ENCODE peak calls at places on chromosomes 12 and 14, in seven cellular contexts. A is lower leg skin, N is uterus, X is vagina, B is heart left ventricle, E is A549, M is breast epithelium. H is an unnamed sample.
A peak's percentile ranks its signal among the peaks of the same experiment; 100 is the strongest.

GRCh38 chr14:64038857-64039542 is 186.2 kb downstream of the SYNE2 start:
- DNase-seq in A (no peak), N (no peak), X (no peak), B (no peak), E (no peak), M (no peak), H (no peak)

GRCh38 chr14:23569443-23570151 is 2.0 kb upstream of the AP1G2 start:
- DNase-seq in A (no peak), N (no peak), X (no peak), B (no peak), E (peak; percentile 52), M (peak; percentile 77), H (no peak)

GRCh38 chr14:93035917-93036651 is 79.6 kb downstream of the ITPK1 start:
- DNase-seq in A (no peak), N (peak; percentile 49), X (no peak), B (no peak), E (peak; percentile 61), M (no peak), H (peak; percentile 75)

GRCh38 chr12:13211859-13212664 is 15.5 kb downstream of the EMP1 start:
- DNase-seq in A (no peak), N (peak; percentile 59), X (no peak), B (no peak), E (peak; percentile 78), M (peak; percentile 49), H (no peak)

GRCh38 chr14:57049848-57050247 is 218.9 kb downstream of the EXOC5 start:
- DNase-seq in A (no peak), N (no peak), X (no peak), B (no peak), E (no peak), M (no peak), H (no peak)

GRCh38 chr14:68619805-68620574 is 172.9 kb downstream of the ZFP36L1 start:
- DNase-seq in A (no peak), N (no peak), X (peak; percentile 80), B (no peak), E (peak; percentile 42), M (peak; percentile 10), H (peak; percentile 33)

GRCh38 chr12:54956322-54956721 is 28.2 kb downstream of the TESPA1 start:
- DNase-seq in A (no peak), N (no peak), X (no peak), B (no peak), E (no peak), M (no peak), H (no peak)

GRCh38 chr12:71054551-71054950 is 103.2 kb downstream of the TSPAN8 start:
- DNase-seq in A (no peak), N (no peak), X (no peak), B (no peak), E (no peak), M (no peak), H (no peak)

GRCh38 chr14:68285421-68286179 is 466.0 kb downstream of the RAD51B start:
- DNase-seq in A (no peak), N (no peak), X (no peak), B (no peak), E (no peak), M (no peak), H (no peak)

GRCh38 chr14:33810308-33810707 is 140.6 kb downstream of the EGLN3 start:
- DNase-seq in A (no peak), N (no peak), X (no peak), B (no peak), E (no peak), M (no peak), H (no peak)

GRCh38 chr12:7188557-7189397 is 709 bp upstream of the PEX5 start:
- DNase-seq in A (peak; percentile 59), N (peak; percentile 59), X (peak; percentile 89), B (peak; percentile 76), E (peak; percentile 86), M (peak; percentile 57), H (peak; percentile 63)

GRCh38 chr14:34035177-34035933 is 84.5 kb upstream of the EGLN3 start:
- DNase-seq in A (no peak), N (no peak), X (no peak), B (peak; percentile 59), E (peak; percentile 45), M (no peak), H (peak; percentile 32)

GRCh38 chr12:25321772-25322171 is 71.0 kb upstream of the KRAS start:
- DNase-seq in A (no peak), N (no peak), X (no peak), B (no peak), E (no peak), M (no peak), H (no peak)

GRCh38 chr12:90396556-90396955 is 558.4 kb downstream of the CCER1 start:
- DNase-seq in A (no peak), N (no peak), X (no peak), B (no peak), E (no peak), M (no peak), H (no peak)

GRCh38 chr14:23660290-23661226 is 24.4 kb downstream of the DHRS2 start:
- DNase-seq in A (no peak), N (no peak), X (no peak), B (no peak), E (no peak), M (no peak), H (no peak)

GRCh38 chr14:45118594-45118993 is 15.7 kb downstream of the FKBP3 start:
- DNase-seq in A (no peak), N (no peak), X (no peak), B (no peak), E (no peak), M (no peak), H (no peak)

GRCh38 chr12:100868487-100868886 is 73.9 kb downstream of the ANO4 start:
- DNase-seq in A (no peak), N (no peak), X (no peak), B (no peak), E (no peak), M (no peak), H (peak; percentile 11)

GRCh38 chr12:104137902-104138746 is at the start of gene NFYB:
- DNase-seq in A (peak; percentile 96), N (peak; percentile 94), X (peak; percentile 93), B (peak; percentile 95), E (peak; percentile 98), M (peak; percentile 96), H (peak; percentile 98)
- TF ChIP-seq POLR2A in A (no peak), N (peak; percentile 83), X (no peak), B (peak; percentile 80), E (peak; percentile 87), M (no peak), H (peak; percentile 81)

DNA sequence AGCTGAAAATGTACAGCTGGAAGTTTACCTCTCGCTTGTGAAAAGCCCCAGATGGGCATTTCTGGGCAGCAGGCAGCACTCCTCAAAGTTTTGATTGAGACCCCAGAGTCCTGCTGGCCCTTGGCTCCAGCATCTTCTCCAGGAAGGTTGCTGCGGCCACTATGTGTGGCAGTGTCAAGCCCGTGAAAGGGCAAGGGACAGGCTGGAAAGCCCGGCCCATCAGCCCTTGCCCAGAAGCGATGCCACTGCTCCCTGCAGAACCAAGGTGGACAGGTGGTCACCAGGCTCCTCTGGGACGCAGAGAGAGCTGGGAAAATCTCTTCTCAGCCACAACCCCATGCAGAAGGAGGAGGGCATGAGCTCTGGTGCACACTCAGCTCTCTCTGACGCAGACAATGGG is 73.5 kb upstream of the BCL11B start:
- DNase-seq in A (no peak), N (no peak), X (no peak), B (no peak), E (no peak), M (no peak), H (no peak)
- TF ChIP-seq POLR2A in A (no peak), N (no peak), X (no peak), B (no peak), E (no peak), M (no peak), H (no peak)

GRCh38 chr12:53748072-53748840 is 3.5 kb downstream of the CISTR start:
- DNase-seq in A (no peak), N (no peak), X (no peak), B (no peak), E (no peak), M (no peak), H (no peak)

GRCh38 chr12:53744130-53744441 is 7.7 kb downstream of the CISTR start:
- DNase-seq in A (no peak), N (no peak), X (no peak), B (no peak), E (no peak), M (no peak), H (no peak)

GRCh38 chr12:53744730-53745129 is 7.0 kb downstream of the CISTR start:
- DNase-seq in A (no peak), N (no peak), X (no peak), B (no peak), E (no peak), M (no peak), H (no peak)

GRCh38 chr12:53743277-53744129 is 8.3 kb downstream of the CISTR start:
- DNase-seq in A (no peak), N (peak; percentile 63), X (no peak), B (no peak), E (peak; percentile 60), M (no peak), H (peak; percentile 75)

DNA sequence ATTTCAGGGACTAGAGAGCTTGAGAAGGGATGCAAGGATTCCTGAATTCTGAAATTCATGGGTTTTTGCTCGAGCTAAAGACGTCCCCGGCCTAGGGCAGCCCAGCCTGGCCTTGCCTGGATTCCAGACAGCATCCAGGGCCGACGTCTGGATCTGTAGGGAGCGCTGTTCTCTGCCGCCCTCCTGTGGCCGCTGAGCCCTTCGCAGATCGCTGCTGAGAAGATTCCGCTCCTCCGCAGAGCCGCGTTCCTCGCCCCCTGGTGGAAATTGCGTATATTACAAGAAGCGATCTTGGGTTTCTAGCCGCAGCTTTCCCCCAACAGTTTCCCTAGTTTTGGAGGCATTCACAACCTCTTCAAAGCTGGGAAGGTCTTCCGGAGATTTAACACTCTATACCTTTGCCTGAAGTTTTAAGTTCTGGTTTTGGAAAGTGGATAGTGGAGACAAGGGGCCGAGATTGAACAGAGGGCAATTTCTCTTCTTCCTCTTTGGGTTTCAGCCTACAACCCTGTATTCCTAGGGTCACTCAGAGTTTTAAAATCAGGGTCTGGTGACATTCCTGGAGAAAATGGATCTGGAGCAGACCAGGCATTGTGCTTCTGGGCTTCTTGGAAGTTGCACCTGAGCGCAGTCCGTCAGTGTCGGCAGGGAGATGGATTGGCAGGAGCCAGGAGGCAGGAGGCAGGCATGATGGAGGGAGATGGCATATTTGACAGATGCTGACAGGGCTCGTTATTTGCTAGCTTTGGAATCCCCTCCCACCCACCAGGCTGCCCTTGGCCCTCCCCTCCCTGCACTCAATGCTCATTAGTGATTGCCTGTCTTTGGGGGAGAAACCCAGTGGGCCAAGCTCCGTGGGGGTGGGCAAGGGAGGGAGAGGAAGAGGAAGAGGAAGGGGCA is 4.9 kb downstream of the CISTR start:
- DNase-seq in A (peak; percentile 87), N (peak; percentile 95), X (no peak), B (peak; percentile 95), E (peak; percentile 91), M (peak; percentile 86), H (peak; percentile 95)
- TF ChIP-seq POLR2A in A (no peak), N (no peak), X (no peak), B (no peak), E (no peak), M (no peak), H (no peak)

GRCh38 chr14:59146484-59146883 is 42.0 kb upstream of the DAAM1 start:
- DNase-seq in A (no peak), N (no peak), X (no peak), B (no peak), E (no peak), M (no peak), H (no peak)
- TF ChIP-seq POLR2A in A (no peak), N (no peak), X (no peak), B (no peak), E (no peak), M (no peak), H (no peak)

H was measured in H54.